ENCODE peak calls at places on chromosomes 4 and X, in five cellular contexts. N, G, Y, E and W are unnamed samples.

GRCh38 chr4:73668806-73669205 is 48.6 kb upstream of the RASSF6 start:
- DNase-seq in E (no peak), N (peak), Y (no peak), G (no peak), W (no peak)

GRCh38 chrX:65488496-65488895 is 46.1 kb downstream of the LAS1L start:
- DNase-seq in N (no peak), E (no peak), G (no peak), Y (no peak), W (no peak)

GRCh38 chr4:189974056-189974455 is 33.4 kb downstream of the FRG1 start:
- DNase-seq in E (no peak), G (no peak), Y (no peak), N (no peak), W (peak)

GRCh38 chr4:127642169-127642568 is 9.4 kb downstream of the INTU start:
- DNase-seq in G (no peak), E (no peak), N (no peak), Y (no peak), W (no peak)

GRCh38 chr4:153735901-153736461 is 23.8 kb downstream of the RNF175 start:
- DNase-seq in N (no peak), Y (no peak), G (no peak), E (no peak), W (peak)

GRCh38 chr4:151567056-151567455 is 158.1 kb downstream of the FHIP1A start:
- DNase-seq in E (no peak), Y (no peak), G (no peak), N (no peak), W (no peak)

GRCh38 chrX:29652484-29652883 is 562.9 kb upstream of the MAGEB2 start:
- DNase-seq in G (no peak), Y (no peak), E (no peak), N (no peak), W (peak)

GRCh38 chr4:4578981-4579380 is 37.1 kb upstream of the STX18 start:
- DNase-seq in G (no peak), Y (no peak), E (no peak), N (no peak), W (no peak)

GRCh38 chrX:101799387-101799786 is 132.4 kb downstream of the ZMAT1 start:
- DNase-seq in E (peak), N (peak), G (peak), Y (peak), W (peak)

GRCh38 chrX:115592997-115593734 is 32.2 kb downstream of the PLS3 start:
- DNase-seq in Y (no peak), E (no peak), G (no peak), N (no peak), W (no peak)

GRCh38 chr4:53734584-53735363 is 143.5 kb upstream of the LNX1 start:
- DNase-seq in G (no peak), E (no peak), N (no peak), Y (no peak), W (peak)

GRCh38 chrX:144327515-144327914 is 443.6 kb downstream of the UBE2NL start:
- DNase-seq in Y (no peak), N (no peak), G (no peak), E (no peak), W (peak)

GRCh38 chr4:8247047-8247930 is 22.3 kb upstream of the HTRA3 start:
- DNase-seq in Y (no peak), N (no peak), G (no peak), E (peak), W (no peak)

GRCh38 chrX:71542411-71542810 is 9.5 kb downstream of the OGT start:
- DNase-seq in E (no peak), Y (no peak), N (peak), G (no peak), W (no peak)

GRCh38 chr4:89640620-89641366 is 196.2 kb downstream of the SNCA start:
- DNase-seq in Y (no peak), E (peak), N (no peak), G (no peak), W (no peak)

GRCh38 chr4:172709376-172709775 is 459.2 kb upstream of the GALNT7 start:
- DNase-seq in G (no peak), E (no peak), N (peak), Y (no peak), W (no peak)

GRCh38 chrX:39012561-39013209 is 211.4 kb downstream of the MID1IP1 start:
- DNase-seq in Y (no peak), G (no peak), N (no peak), E (no peak), W (no peak)

GRCh38 chr4:16505726-16506125 is 279.5 kb upstream of the TAPT1 start:
- DNase-seq in E (no peak), G (no peak), Y (no peak), N (no peak), W (no peak)

GRCh38 chrX:10006770-10007169 is 39.6 kb downstream of the CLDN34 start:
- DNase-seq in Y (no peak), N (no peak), G (no peak), E (no peak), W (no peak)

GRCh38 chrX:31323658-31324057 is 251.8 kb upstream of the FTHL17 start:
- DNase-seq in N (no peak), G (no peak), E (no peak), Y (no peak), W (no peak)

GRCh38 chrX:40062525-40063193 is 35.1 kb downstream of the BCOR start:
- DNase-seq in E (peak), G (no peak), Y (no peak), N (no peak), W (no peak)

GRCh38 chr4:75344915-75345314 is 169.3 kb downstream of the RCHY1 start:
- DNase-seq in G (no peak), E (no peak), Y (no peak), N (no peak), W (peak)

GRCh38 chr4:72496119-72496518 is 72.9 kb downstream of the ADAMTS3 start:
- DNase-seq in N (no peak), G (no peak), Y (no peak), E (no peak), W (peak)